ENCODE peak calls at places on chromosomes 11 and 22, in seven cellular contexts. One of them, this sample, is unnamed.

GRCh38 chr11:45336136-45336535 is 50.0 kb upstream of the SYT13 start:
- DNase-seq in esophagus muscularis mucosa: peak; percentile 72
- DNase-seq in astrocyte of the spinal cord: no peak
- DNase-seq in spleen: no peak
- DNase-seq in pancreas: no peak
- DNase-seq in left ventricle myocardium inferior: no peak
- DNase-seq in thoracic aorta: no peak
- DNase-seq in this sample: no peak

GRCh38 chr11:123543796-123544195 is 110.6 kb downstream of the SCN3B start:
- DNase-seq in spleen: no peak
- DNase-seq in esophagus muscularis mucosa: no peak
- DNase-seq in thoracic aorta: no peak
- DNase-seq in pancreas: no peak
- DNase-seq in astrocyte of the spinal cord: peak; percentile 75
- DNase-seq in left ventricle myocardium inferior: no peak
- DNase-seq in this sample: no peak

GRCh38 chr22:43110444-43110926 is at the start of gene BIK:
- DNase-seq in thoracic aorta: no peak
- DNase-seq in left ventricle myocardium inferior: peak; percentile 39
- DNase-seq in pancreas: peak; percentile 66
- DNase-seq in astrocyte of the spinal cord: no peak
- DNase-seq in esophagus muscularis mucosa: no peak
- DNase-seq in spleen: peak; percentile 84
- DNase-seq in this sample: peak; percentile 85

GRCh38 chr22:42342426-42343135 is 72.1 kb upstream of the TCF20 start:
- DNase-seq in astrocyte of the spinal cord: no peak
- DNase-seq in esophagus muscularis mucosa: no peak
- DNase-seq in pancreas: no peak
- DNase-seq in thoracic aorta: no peak
- DNase-seq in spleen: no peak
- DNase-seq in left ventricle myocardium inferior: no peak
- DNase-seq in this sample: peak; percentile 46

GRCh38 chr22:37927129-37927936 is 21.2 kb downstream of the MICALL1 start:
- DNase-seq in pancreas: no peak
- DNase-seq in astrocyte of the spinal cord: no peak
- DNase-seq in thoracic aorta: no peak
- DNase-seq in spleen: no peak
- DNase-seq in esophagus muscularis mucosa: no peak
- DNase-seq in left ventricle myocardium inferior: no peak
- DNase-seq in this sample: no peak

GRCh38 chr11:68043349-68044144 is 4.7 kb downstream of the TCIRG1 start:
- DNase-seq in esophagus muscularis mucosa: no peak
- DNase-seq in astrocyte of the spinal cord: peak; percentile 63
- DNase-seq in thoracic aorta: no peak
- DNase-seq in pancreas: peak; percentile 63
- DNase-seq in spleen: peak; percentile 75
- DNase-seq in left ventricle myocardium inferior: no peak
- DNase-seq in this sample: no peak

GRCh38 chr11:77107950-77108349 is 5.3 kb downstream of the OMP start:
- DNase-seq in esophagus muscularis mucosa: no peak
- DNase-seq in astrocyte of the spinal cord: peak; percentile 92
- DNase-seq in spleen: no peak
- DNase-seq in thoracic aorta: peak; percentile 55
- DNase-seq in pancreas: peak; percentile 84
- DNase-seq in left ventricle myocardium inferior: no peak
- DNase-seq in this sample: no peak

GRCh38 chr22:42933783-42934144 is 76.7 kb upstream of the ARFGAP3 start:
- DNase-seq in esophagus muscularis mucosa: no peak
- DNase-seq in pancreas: no peak
- DNase-seq in spleen: no peak
- DNase-seq in left ventricle myocardium inferior: no peak
- DNase-seq in thoracic aorta: no peak
- DNase-seq in astrocyte of the spinal cord: peak; percentile 97
- DNase-seq in this sample: no peak

GRCh38 chr22:17891427-17892167 is 117.3 kb upstream of the BID start:
- DNase-seq in pancreas: no peak
- DNase-seq in astrocyte of the spinal cord: no peak
- DNase-seq in spleen: no peak
- DNase-seq in esophagus muscularis mucosa: no peak
- DNase-seq in thoracic aorta: no peak
- DNase-seq in left ventricle myocardium inferior: peak; percentile 71
- DNase-seq in this sample: peak; percentile 56

GRCh38 chr11:127737499-127737898 is 736.9 kb upstream of the KIRREL3 start:
- DNase-seq in esophagus muscularis mucosa: no peak
- DNase-seq in left ventricle myocardium inferior: no peak
- DNase-seq in pancreas: no peak
- DNase-seq in astrocyte of the spinal cord: no peak
- DNase-seq in thoracic aorta: no peak
- DNase-seq in spleen: no peak
- DNase-seq in this sample: no peak

GRCh38 chr22:26544489-26544888 is 32.2 kb upstream of the TFIP11 start:
- DNase-seq in left ventricle myocardium inferior: no peak
- DNase-seq in astrocyte of the spinal cord: no peak
- DNase-seq in pancreas: no peak
- DNase-seq in thoracic aorta: no peak
- DNase-seq in esophagus muscularis mucosa: no peak
- DNase-seq in spleen: no peak
- DNase-seq in this sample: no peak

GRCh38 chr22:32707971-32708370 is 93.5 kb upstream of the TIMP3 start:
- DNase-seq in spleen: no peak
- DNase-seq in esophagus muscularis mucosa: no peak
- DNase-seq in left ventricle myocardium inferior: no peak
- DNase-seq in thoracic aorta: no peak
- DNase-seq in pancreas: no peak
- DNase-seq in astrocyte of the spinal cord: no peak
- DNase-seq in this sample: no peak

GRCh38 chr11:75768909-75769771 is 562 bp downstream of the DGAT2 start:
- DNase-seq in thoracic aorta: no peak
- DNase-seq in esophagus muscularis mucosa: no peak
- DNase-seq in spleen: no peak
- DNase-seq in pancreas: no peak
- DNase-seq in left ventricle myocardium inferior: no peak
- DNase-seq in astrocyte of the spinal cord: no peak
- DNase-seq in this sample: no peak

GRCh38 chr22:22710719-22711531 is 66.5 kb downstream of the GGTLC2 start:
- DNase-seq in thoracic aorta: no peak
- DNase-seq in spleen: peak; percentile 92
- DNase-seq in pancreas: peak; percentile 78
- DNase-seq in astrocyte of the spinal cord: no peak
- DNase-seq in left ventricle myocardium inferior: peak; percentile 35
- DNase-seq in esophagus muscularis mucosa: no peak
- DNase-seq in this sample: peak; percentile 61

GRCh38 chr11:123020968-123021367 is 39.3 kb upstream of the BSX start:
- DNase-seq in thoracic aorta: no peak
- DNase-seq in astrocyte of the spinal cord: peak; percentile 45
- DNase-seq in esophagus muscularis mucosa: no peak
- DNase-seq in spleen: no peak
- DNase-seq in pancreas: no peak
- DNase-seq in left ventricle myocardium inferior: no peak
- DNase-seq in this sample: peak; percentile 73

GRCh38 chr22:37370306-37370979 is 56.8 kb downstream of the ELFN2 start:
- DNase-seq in spleen: peak; percentile 81
- DNase-seq in left ventricle myocardium inferior: peak; percentile 44
- DNase-seq in esophagus muscularis mucosa: no peak
- DNase-seq in astrocyte of the spinal cord: no peak
- DNase-seq in thoracic aorta: no peak
- DNase-seq in pancreas: no peak
- DNase-seq in this sample: no peak

GRCh38 chr11:47333886-47334443 is 18.5 kb downstream of the MYBPC3 start:
- DNase-seq in pancreas: no peak
- DNase-seq in left ventricle myocardium inferior: no peak
- DNase-seq in spleen: peak; percentile 69
- DNase-seq in esophagus muscularis mucosa: no peak
- DNase-seq in astrocyte of the spinal cord: no peak
- DNase-seq in thoracic aorta: no peak
- DNase-seq in this sample: peak; percentile 1

GRCh38 chr11:91630916-91631673 is 593.5 kb upstream of the FAT3 start:
- DNase-seq in astrocyte of the spinal cord: peak; percentile 51
- DNase-seq in spleen: no peak
- DNase-seq in thoracic aorta: no peak
- DNase-seq in left ventricle myocardium inferior: no peak
- DNase-seq in pancreas: no peak
- DNase-seq in esophagus muscularis mucosa: no peak
- DNase-seq in this sample: no peak

GRCh38 chr11:103870821-103871309 is 165.6 kb upstream of the DDI1 start:
- DNase-seq in left ventricle myocardium inferior: peak; percentile 48
- DNase-seq in pancreas: no peak
- DNase-seq in spleen: no peak
- DNase-seq in thoracic aorta: peak; percentile 33
- DNase-seq in esophagus muscularis mucosa: peak; percentile 94
- DNase-seq in astrocyte of the spinal cord: no peak
- DNase-seq in this sample: no peak

GRCh38 chr11:124402326-124402922 is 3.6 kb upstream of the OR8B3 start:
- DNase-seq in pancreas: peak; percentile 31
- DNase-seq in astrocyte of the spinal cord: peak; percentile 88
- DNase-seq in spleen: no peak
- DNase-seq in left ventricle myocardium inferior: peak; percentile 16
- DNase-seq in thoracic aorta: peak; percentile 29
- DNase-seq in esophagus muscularis mucosa: peak; percentile 86
- DNase-seq in this sample: peak; percentile 62

GRCh38 chr11:47969401-47969800 is 11.0 kb upstream of the PTPRJ start:
- DNase-seq in spleen: no peak
- DNase-seq in pancreas: no peak
- DNase-seq in left ventricle myocardium inferior: no peak
- DNase-seq in esophagus muscularis mucosa: no peak
- DNase-seq in thoracic aorta: no peak
- DNase-seq in astrocyte of the spinal cord: no peak
- DNase-seq in this sample: no peak

GRCh38 chr11:112963368-112963955 is 2.2 kb downstream of the NCAM1 start:
- DNase-seq in spleen: no peak
- DNase-seq in left ventricle myocardium inferior: no peak
- DNase-seq in pancreas: peak; percentile 14
- DNase-seq in thoracic aorta: no peak
- DNase-seq in esophagus muscularis mucosa: no peak
- DNase-seq in astrocyte of the spinal cord: no peak
- DNase-seq in this sample: peak; percentile 75

GRCh38 chr11:99260696-99261095 is 239.9 kb downstream of the CNTN5 start:
- DNase-seq in spleen: no peak
- DNase-seq in pancreas: no peak
- DNase-seq in left ventricle myocardium inferior: no peak
- DNase-seq in astrocyte of the spinal cord: no peak
- DNase-seq in esophagus muscularis mucosa: no peak
- DNase-seq in thoracic aorta: no peak
- DNase-seq in this sample: no peak

GRCh38 chr11:95794086-95794485 is 3.8 kb downstream of the CEP57 start:
- DNase-seq in spleen: no peak
- DNase-seq in thoracic aorta: no peak
- DNase-seq in pancreas: no peak
- DNase-seq in esophagus muscularis mucosa: no peak
- DNase-seq in left ventricle myocardium inferior: no peak
- DNase-seq in astrocyte of the spinal cord: peak; percentile 2
- DNase-seq in this sample: no peak

GRCh38 chr11:198236-198806 is 5.4 kb downstream of the SCGB1C1 start:
- DNase-seq in spleen: peak; percentile 72
- DNase-seq in astrocyte of the spinal cord: no peak
- DNase-seq in left ventricle myocardium inferior: no peak
- DNase-seq in esophagus muscularis mucosa: no peak
- DNase-seq in pancreas: peak; percentile 33
- DNase-seq in thoracic aorta: no peak
- DNase-seq in this sample: no peak

GRCh38 chr11:95577716-95578460 is 211.7 kb downstream of the FAM76B start:
- DNase-seq in pancreas: no peak
- DNase-seq in astrocyte of the spinal cord: peak; percentile 74
- DNase-seq in spleen: no peak
- DNase-seq in esophagus muscularis mucosa: no peak
- DNase-seq in left ventricle myocardium inferior: no peak
- DNase-seq in thoracic aorta: no peak
- DNase-seq in this sample: no peak

GRCh38 chr11:72085836-72086475 is 5.3 kb downstream of the LRRC51 start:
- DNase-seq in astrocyte of the spinal cord: peak; percentile 32
- DNase-seq in left ventricle myocardium inferior: no peak
- DNase-seq in pancreas: no peak
- DNase-seq in esophagus muscularis mucosa: no peak
- DNase-seq in spleen: no peak
- DNase-seq in thoracic aorta: no peak
- DNase-seq in this sample: no peak

GRCh38 chr22:30859714-30860095 is 108.9 kb downstream of the MORC2 start:
- DNase-seq in left ventricle myocardium inferior: no peak
- DNase-seq in thoracic aorta: no peak
- DNase-seq in spleen: peak; percentile 37
- DNase-seq in esophagus muscularis mucosa: peak; percentile 88
- DNase-seq in astrocyte of the spinal cord: no peak
- DNase-seq in pancreas: no peak
- DNase-seq in this sample: no peak

GRCh38 chr11:14443642-14444041 is 56.0 kb downstream of the COPB1 start:
- DNase-seq in pancreas: peak; percentile 63
- DNase-seq in astrocyte of the spinal cord: peak; percentile 42
- DNase-seq in esophagus muscularis mucosa: no peak
- DNase-seq in thoracic aorta: no peak
- DNase-seq in spleen: no peak
- DNase-seq in left ventricle myocardium inferior: no peak
- DNase-seq in this sample: no peak

GRCh38 chr11:134349109-134349801 is 17.5 kb downstream of the GLB1L2 start:
- DNase-seq in esophagus muscularis mucosa: no peak
- DNase-seq in left ventricle myocardium inferior: no peak
- DNase-seq in astrocyte of the spinal cord: no peak
- DNase-seq in pancreas: no peak
- DNase-seq in thoracic aorta: no peak
- DNase-seq in spleen: no peak
- DNase-seq in this sample: no peak
- TF ChIP-seq CTCF in esophagus muscularis mucosa: no peak
- TF ChIP-seq CTCF in left ventricle myocardium inferior: no peak
- TF ChIP-seq CTCF in astrocyte of the spinal cord: no peak
- TF ChIP-seq CTCF in pancreas: no peak
- TF ChIP-seq CTCF in thoracic aorta: no peak
- TF ChIP-seq CTCF in spleen: no peak
- TF ChIP-seq CTCF in this sample: no peak

GRCh38 chr11:114063149-114063828 is 3.8 kb downstream of the ZBTB16 start:
- DNase-seq in astrocyte of the spinal cord: no peak
- DNase-seq in left ventricle myocardium inferior: peak; percentile 66
- DNase-seq in thoracic aorta: no peak
- DNase-seq in esophagus muscularis mucosa: no peak
- DNase-seq in pancreas: peak; percentile 41
- DNase-seq in spleen: no peak
- DNase-seq in this sample: no peak
- H3K4me3 ChIP-seq in astrocyte of the spinal cord: no peak overlapping the region
- H3K4me3 ChIP-seq in left ventricle myocardium inferior: peak overlapping the region; percentile 100
- H3K4me3 ChIP-seq in thoracic aorta: peak overlapping the region; percentile 97
- H3K4me3 ChIP-seq in esophagus muscularis mucosa: peak overlapping the region; percentile 96
- H3K4me3 ChIP-seq in pancreas: no peak overlapping the region
- H3K4me3 ChIP-seq in spleen: peak overlapping the region; percentile 80
- H3K4me3 ChIP-seq in this sample: no peak overlapping the region

GRCh38 chr11:115869780-115870431 is 365.7 kb upstream of the CADM1 start:
- DNase-seq in left ventricle myocardium inferior: no peak
- DNase-seq in pancreas: no peak
- DNase-seq in esophagus muscularis mucosa: no peak
- DNase-seq in astrocyte of the spinal cord: peak; percentile 5
- DNase-seq in thoracic aorta: no peak
- DNase-seq in spleen: no peak
- DNase-seq in this sample: peak; percentile 59
- TF ChIP-seq CTCF in left ventricle myocardium inferior: peak; percentile 58
- TF ChIP-seq CTCF in pancreas: no peak
- TF ChIP-seq CTCF in esophagus muscularis mucosa: peak; percentile 14
- TF ChIP-seq CTCF in astrocyte of the spinal cord: peak; percentile 58
- TF ChIP-seq CTCF in thoracic aorta: no peak
- TF ChIP-seq CTCF in spleen: peak; percentile 44
- TF ChIP-seq CTCF in this sample: peak; percentile 69

GRCh38 chr11:59556883-59557205 is 45.5 kb downstream of the OR4D9 start:
- DNase-seq in thoracic aorta: no peak
- DNase-seq in spleen: no peak
- DNase-seq in left ventricle myocardium inferior: no peak
- DNase-seq in pancreas: no peak
- DNase-seq in astrocyte of the spinal cord: no peak
- DNase-seq in esophagus muscularis mucosa: no peak
- DNase-seq in this sample: peak; percentile 59
- H3K4me3 ChIP-seq in thoracic aorta: peak overlapping the region; percentile 64
- H3K4me3 ChIP-seq in spleen: peak overlapping the region; percentile 25
- H3K4me3 ChIP-seq in left ventricle myocardium inferior: peak overlapping the region; percentile 66
- H3K4me3 ChIP-seq in pancreas: no peak overlapping the region
- H3K4me3 ChIP-seq in astrocyte of the spinal cord: peak overlapping the region; percentile 50
- H3K4me3 ChIP-seq in esophagus muscularis mucosa: peak overlapping the region; percentile 41
- H3K4me3 ChIP-seq in this sample: peak overlapping the region; percentile 52

This sample was measured in neural progenitor cell.